ENCODE peak calls at places on chromosome 20, in six cellular contexts. One of them, this sample, is unnamed. For H3K27me3, the result is how much of the 10 kb centered on the place peaks cover.

GRCh38 chr20:43914286-43914685 is 366 bp upstream of the TOX2 start:
- DNase-seq in right cardiac atrium: peak
- DNase-seq in CD4-positive, CD25-positive, alpha-beta regulatory T cell: peak
- DNase-seq in left ventricle myocardium inferior: no peak
- DNase-seq in endodermal cell: no peak
- DNase-seq in uterus: no peak
- DNase-seq in this sample: no peak

GRCh38 chr20:20546402-20546801 is 166.0 kb downstream of the RALGAPA2 start:
- DNase-seq in endodermal cell: no peak
- DNase-seq in left ventricle myocardium inferior: no peak
- DNase-seq in CD4-positive, CD25-positive, alpha-beta regulatory T cell: no peak
- DNase-seq in uterus: no peak
- DNase-seq in right cardiac atrium: no peak
- DNase-seq in this sample: no peak

GRCh38 chr20:47801759-47802158 is 16.5 kb upstream of the SULF2 start:
- DNase-seq in CD4-positive, CD25-positive, alpha-beta regulatory T cell: no peak
- DNase-seq in endodermal cell: no peak
- DNase-seq in uterus: no peak
- DNase-seq in left ventricle myocardium inferior: no peak
- DNase-seq in right cardiac atrium: no peak
- DNase-seq in this sample: no peak

GRCh38 chr20:18739785-18740184 is 73.8 kb upstream of the SCP2D1 start:
- DNase-seq in right cardiac atrium: peak
- DNase-seq in CD4-positive, CD25-positive, alpha-beta regulatory T cell: no peak
- DNase-seq in uterus: peak
- DNase-seq in left ventricle myocardium inferior: no peak
- DNase-seq in endodermal cell: peak
- DNase-seq in this sample: no peak

GRCh38 chr20:57391439-57392129 is 388 bp downstream of the RBM38 start:
- DNase-seq in left ventricle myocardium inferior: no peak
- DNase-seq in CD4-positive, CD25-positive, alpha-beta regulatory T cell: no peak
- DNase-seq in uterus: no peak
- DNase-seq in right cardiac atrium: peak
- DNase-seq in endodermal cell: no peak
- DNase-seq in this sample: no peak

GRCh38 chr20:13234961-13235360 is 13.9 kb downstream of the ISM1 start:
- DNase-seq in uterus: no peak
- DNase-seq in right cardiac atrium: no peak
- DNase-seq in left ventricle myocardium inferior: no peak
- DNase-seq in CD4-positive, CD25-positive, alpha-beta regulatory T cell: no peak
- DNase-seq in endodermal cell: no peak
- DNase-seq in this sample: no peak

GRCh38 chr20:51650685-51651134 is 108.2 kb upstream of the NFATC2 start:
- DNase-seq in endodermal cell: peak
- DNase-seq in uterus: no peak
- DNase-seq in CD4-positive, CD25-positive, alpha-beta regulatory T cell: no peak
- DNase-seq in right cardiac atrium: no peak
- DNase-seq in left ventricle myocardium inferior: no peak
- DNase-seq in this sample: no peak

GRCh38 chr20:40563296-40563950 is 125.6 kb downstream of the MAFB start:
- DNase-seq in endodermal cell: no peak
- DNase-seq in CD4-positive, CD25-positive, alpha-beta regulatory T cell: no peak
- DNase-seq in left ventricle myocardium inferior: no peak
- DNase-seq in right cardiac atrium: peak
- DNase-seq in uterus: no peak
- DNase-seq in this sample: peak

GRCh38 chr20:47102629-47103028 is 208.0 kb downstream of the EYA2 start:
- DNase-seq in endodermal cell: no peak
- DNase-seq in left ventricle myocardium inferior: no peak
- DNase-seq in uterus: no peak
- DNase-seq in CD4-positive, CD25-positive, alpha-beta regulatory T cell: no peak
- DNase-seq in right cardiac atrium: no peak
- DNase-seq in this sample: no peak

GRCh38 chr20:3209946-3210317 is 634 bp downstream of the ITPA start:
- DNase-seq in left ventricle myocardium inferior: no peak
- DNase-seq in CD4-positive, CD25-positive, alpha-beta regulatory T cell: no peak
- DNase-seq in right cardiac atrium: no peak
- DNase-seq in endodermal cell: no peak
- DNase-seq in uterus: no peak
- DNase-seq in this sample: no peak

GRCh38 chr20:4813839-4814695 is 92.4 kb downstream of the PRND start:
- DNase-seq in right cardiac atrium: peak
- DNase-seq in uterus: no peak
- DNase-seq in CD4-positive, CD25-positive, alpha-beta regulatory T cell: peak
- DNase-seq in endodermal cell: peak
- DNase-seq in left ventricle myocardium inferior: no peak
- DNase-seq in this sample: no peak

GRCh38 chr20:3902041-3902440 is 12.9 kb downstream of the PANK2 start:
- DNase-seq in uterus: no peak
- DNase-seq in endodermal cell: no peak
- DNase-seq in CD4-positive, CD25-positive, alpha-beta regulatory T cell: no peak
- DNase-seq in left ventricle myocardium inferior: no peak
- DNase-seq in right cardiac atrium: no peak
- DNase-seq in this sample: no peak

GRCh38 chr20:40073535-40074111 is 615.4 kb downstream of the MAFB start:
- DNase-seq in uterus: no peak
- DNase-seq in right cardiac atrium: peak
- DNase-seq in endodermal cell: peak
- DNase-seq in left ventricle myocardium inferior: no peak
- DNase-seq in CD4-positive, CD25-positive, alpha-beta regulatory T cell: no peak
- DNase-seq in this sample: no peak

GRCh38 chr20:50427740-50428462 is 82.3 kb upstream of the PTPN1 start:
- DNase-seq in uterus: peak
- DNase-seq in left ventricle myocardium inferior: peak
- DNase-seq in endodermal cell: peak
- DNase-seq in right cardiac atrium: peak
- DNase-seq in CD4-positive, CD25-positive, alpha-beta regulatory T cell: no peak
- DNase-seq in this sample: no peak

GRCh38 chr20:36491901-36492617 is 49.3 kb upstream of the MYL9 start:
- DNase-seq in left ventricle myocardium inferior: no peak
- DNase-seq in endodermal cell: peak
- DNase-seq in right cardiac atrium: peak
- DNase-seq in uterus: no peak
- DNase-seq in CD4-positive, CD25-positive, alpha-beta regulatory T cell: peak
- DNase-seq in this sample: no peak

GRCh38 chr20:5168582-5169396 is 42.0 kb downstream of the CDS2 start:
- DNase-seq in right cardiac atrium: peak
- DNase-seq in left ventricle myocardium inferior: no peak
- DNase-seq in endodermal cell: peak
- DNase-seq in CD4-positive, CD25-positive, alpha-beta regulatory T cell: no peak
- DNase-seq in uterus: peak
- DNase-seq in this sample: no peak

GRCh38 chr20:25738198-25738597 is 41.5 kb upstream of the ZNF337 start:
- DNase-seq in endodermal cell: no peak
- DNase-seq in right cardiac atrium: no peak
- DNase-seq in CD4-positive, CD25-positive, alpha-beta regulatory T cell: no peak
- DNase-seq in left ventricle myocardium inferior: no peak
- DNase-seq in uterus: no peak
- DNase-seq in this sample: no peak

GRCh38 chr20:41643504-41643938 is 25.3 kb upstream of the CHD6 start:
- DNase-seq in left ventricle myocardium inferior: no peak
- DNase-seq in right cardiac atrium: peak
- DNase-seq in CD4-positive, CD25-positive, alpha-beta regulatory T cell: no peak
- DNase-seq in uterus: peak
- DNase-seq in endodermal cell: peak
- DNase-seq in this sample: no peak

GRCh38 chr20:49697071-49697470 is 16.6 kb downstream of the B4GALT5 start:
- DNase-seq in right cardiac atrium: no peak
- DNase-seq in left ventricle myocardium inferior: no peak
- DNase-seq in endodermal cell: no peak
- DNase-seq in uterus: no peak
- DNase-seq in CD4-positive, CD25-positive, alpha-beta regulatory T cell: no peak
- DNase-seq in this sample: no peak

GRCh38 chr20:46283426-46283825 is 24.9 kb downstream of the CDH22 start:
- DNase-seq in right cardiac atrium: no peak
- DNase-seq in endodermal cell: no peak
- DNase-seq in uterus: no peak
- DNase-seq in CD4-positive, CD25-positive, alpha-beta regulatory T cell: no peak
- DNase-seq in left ventricle myocardium inferior: no peak
- DNase-seq in this sample: no peak

GRCh38 chr20:6169251-6169650 is 46.4 kb upstream of the FERMT1 start:
- DNase-seq in uterus: no peak
- DNase-seq in left ventricle myocardium inferior: no peak
- DNase-seq in right cardiac atrium: no peak
- DNase-seq in endodermal cell: no peak
- DNase-seq in CD4-positive, CD25-positive, alpha-beta regulatory T cell: no peak
- DNase-seq in this sample: no peak

DNA sequence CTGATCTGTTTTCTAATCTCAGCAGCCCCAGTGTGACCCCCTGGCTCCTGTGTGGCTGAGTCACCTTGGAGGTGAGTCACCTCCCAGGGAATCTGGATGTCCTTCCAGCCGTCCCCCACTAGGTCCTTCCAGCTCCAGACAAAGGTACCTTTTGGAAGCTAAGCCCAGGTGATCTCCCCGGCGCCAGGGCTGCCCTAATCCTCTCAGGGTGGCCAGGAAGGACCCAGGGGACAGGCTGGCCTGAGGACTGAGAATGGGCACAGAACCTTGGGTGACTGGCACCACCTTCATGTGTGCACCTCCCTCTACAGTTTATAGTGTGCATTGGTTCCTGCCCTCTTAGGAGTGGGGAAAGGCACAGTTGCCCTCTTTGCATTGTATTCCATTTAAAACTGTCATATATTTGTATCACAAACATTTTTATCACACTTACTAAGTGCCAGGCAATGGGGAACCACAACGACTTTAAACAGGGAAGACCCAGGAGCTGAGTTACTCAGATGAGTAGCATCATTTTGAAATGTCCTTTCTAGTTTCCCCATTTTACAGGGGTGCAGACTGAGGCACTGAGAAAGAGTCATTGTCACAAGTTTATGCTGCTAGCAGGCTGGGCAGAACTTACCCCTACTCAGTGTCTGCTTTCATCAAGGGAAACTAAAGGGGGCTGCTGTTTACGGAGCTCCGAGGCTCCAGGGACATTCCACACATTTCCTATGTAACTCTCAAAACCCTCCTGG is 2.6 kb upstream of the BPIFB4 start:
- DNase-seq in CD4-positive, CD25-positive, alpha-beta regulatory T cell: peak
- DNase-seq in left ventricle myocardium inferior: no peak
- DNase-seq in endodermal cell: peak
- DNase-seq in uterus: no peak
- DNase-seq in right cardiac atrium: no peak
- DNase-seq in this sample: no peak
- H3K27me3 ChIP-seq in CD4-positive, CD25-positive, alpha-beta regulatory T cell: under half
- H3K27me3 ChIP-seq in left ventricle myocardium inferior: under half
- H3K27me3 ChIP-seq in endodermal cell: under half
- H3K27me3 ChIP-seq in uterus: under half
- H3K27me3 ChIP-seq in right cardiac atrium: under half
- H3K27me3 ChIP-seq in this sample: under half

GRCh38 chr20:61352381-61353260 is 100.6 kb downstream of the CDH4 start:
- DNase-seq in uterus: no peak
- DNase-seq in endodermal cell: peak
- DNase-seq in CD4-positive, CD25-positive, alpha-beta regulatory T cell: no peak
- DNase-seq in right cardiac atrium: no peak
- DNase-seq in left ventricle myocardium inferior: no peak
- DNase-seq in this sample: no peak
- H3K4me3 ChIP-seq in uterus: no peak
- H3K4me3 ChIP-seq in endodermal cell: peak
- H3K4me3 ChIP-seq in CD4-positive, CD25-positive, alpha-beta regulatory T cell: no peak
- H3K4me3 ChIP-seq in right cardiac atrium: no peak
- H3K4me3 ChIP-seq in left ventricle myocardium inferior: no peak
- H3K4me3 ChIP-seq in this sample: no peak

DNA sequence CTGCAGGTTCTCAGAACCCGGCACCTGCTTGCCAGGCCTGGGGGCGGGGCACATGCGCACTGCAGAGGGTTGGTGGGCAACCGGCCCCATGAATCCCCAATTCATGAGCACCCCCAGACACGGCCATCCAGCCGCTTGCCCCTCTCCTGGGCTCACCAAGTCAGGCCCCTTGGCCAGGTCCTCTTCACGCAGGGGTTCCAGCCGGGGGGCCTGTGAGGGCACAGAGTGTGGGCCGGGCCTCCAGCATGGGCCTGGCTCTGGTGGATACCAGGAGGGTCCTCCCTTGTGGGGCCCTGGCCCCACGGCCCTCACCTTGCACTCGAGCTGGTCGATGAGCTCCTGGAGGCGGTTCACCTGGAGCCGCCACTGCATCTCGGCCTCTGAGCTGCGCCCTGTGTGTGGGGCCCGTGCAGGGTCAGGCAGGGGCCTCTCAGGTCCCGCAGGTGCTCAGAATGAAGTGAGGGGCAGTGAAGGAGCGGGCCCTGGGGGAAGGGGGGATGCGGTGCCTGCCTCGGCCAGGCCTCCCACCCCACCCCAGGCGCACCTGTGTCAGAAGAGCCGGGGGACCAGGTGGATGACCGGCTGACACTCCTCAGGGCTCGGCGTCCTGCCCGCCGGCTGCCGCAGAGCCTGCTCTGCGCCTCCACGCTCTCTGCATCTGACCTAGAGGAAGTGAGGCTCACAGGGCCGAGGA is 2.6 kb upstream of the C20orf144 start:
- DNase-seq in uterus: no peak
- DNase-seq in left ventricle myocardium inferior: peak
- DNase-seq in endodermal cell: no peak
- DNase-seq in CD4-positive, CD25-positive, alpha-beta regulatory T cell: no peak
- DNase-seq in right cardiac atrium: no peak
- DNase-seq in this sample: no peak
- H3K27me3 ChIP-seq in uterus: under half
- H3K27me3 ChIP-seq in left ventricle myocardium inferior: under half
- H3K27me3 ChIP-seq in endodermal cell: under half
- H3K27me3 ChIP-seq in CD4-positive, CD25-positive, alpha-beta regulatory T cell: under half
- H3K27me3 ChIP-seq in right cardiac atrium: under half
- H3K27me3 ChIP-seq in this sample: under half

DNA sequence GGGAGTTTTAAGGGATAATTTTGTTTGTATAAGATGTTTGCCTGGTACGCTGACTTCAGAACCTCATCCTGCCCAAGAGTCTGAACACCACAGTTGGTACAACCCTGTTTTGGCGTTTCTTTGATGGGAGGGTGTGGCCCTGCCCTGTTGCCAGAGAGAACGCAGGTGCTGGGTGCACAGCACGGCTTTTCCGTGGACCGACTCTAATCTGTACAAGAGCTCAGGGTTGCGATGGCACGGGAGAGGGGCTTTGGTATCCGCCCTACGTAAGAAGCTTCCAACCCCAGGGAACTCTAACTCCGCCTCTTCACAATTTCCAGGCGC is 1.3 kb downstream of the CYP24A1 start:
- DNase-seq in uterus: no peak
- DNase-seq in left ventricle myocardium inferior: no peak
- DNase-seq in endodermal cell: no peak
- DNase-seq in right cardiac atrium: no peak
- DNase-seq in CD4-positive, CD25-positive, alpha-beta regulatory T cell: no peak
- DNase-seq in this sample: no peak
- H3K4me3 ChIP-seq in uterus: no peak
- H3K4me3 ChIP-seq in left ventricle myocardium inferior: no peak
- H3K4me3 ChIP-seq in endodermal cell: peak
- H3K4me3 ChIP-seq in right cardiac atrium: no peak
- H3K4me3 ChIP-seq in CD4-positive, CD25-positive, alpha-beta regulatory T cell: no peak
- H3K4me3 ChIP-seq in this sample: no peak

GRCh38 chr20:63233924-63234323 is 1.8 kb upstream of the BIRC7 start:
- DNase-seq in right cardiac atrium: peak
- DNase-seq in uterus: no peak
- DNase-seq in CD4-positive, CD25-positive, alpha-beta regulatory T cell: no peak
- DNase-seq in endodermal cell: no peak
- DNase-seq in left ventricle myocardium inferior: no peak
- DNase-seq in this sample: no peak
- H3K27me3 ChIP-seq in right cardiac atrium: under half
- H3K27me3 ChIP-seq in uterus: under half
- H3K27me3 ChIP-seq in CD4-positive, CD25-positive, alpha-beta regulatory T cell: under half
- H3K27me3 ChIP-seq in endodermal cell: under half
- H3K27me3 ChIP-seq in left ventricle myocardium inferior: half or more
- H3K27me3 ChIP-seq in this sample: under half

GRCh38 chr20:62356948-62357667 is 10.0 kb downstream of the LAMA5 start:
- DNase-seq in right cardiac atrium: peak
- DNase-seq in uterus: peak
- DNase-seq in CD4-positive, CD25-positive, alpha-beta regulatory T cell: no peak
- DNase-seq in left ventricle myocardium inferior: peak
- DNase-seq in endodermal cell: peak
- DNase-seq in this sample: peak
- H3K4me3 ChIP-seq in right cardiac atrium: no peak
- H3K4me3 ChIP-seq in uterus: no peak
- H3K4me3 ChIP-seq in CD4-positive, CD25-positive, alpha-beta regulatory T cell: no peak
- H3K4me3 ChIP-seq in left ventricle myocardium inferior: peak
- H3K4me3 ChIP-seq in endodermal cell: no peak
- H3K4me3 ChIP-seq in this sample: peak

This sample was measured in thoracic aorta.